ENCODE peak calls at places on chromosomes 7 and 10, in five cellular contexts. Z, X, O, J and Y are unnamed samples.

GRCh38 chr7:129577881-129578462 is 33.5 kb upstream of the NRF1 start:
- DNase-seq in Z (no peak), X (no peak), O (no peak), J (no peak), Y (no peak)

GRCh38 chr10:129305046-129305445 is 162.0 kb upstream of the MGMT start:
- DNase-seq in Z (no peak), X (no peak), O (no peak), J (no peak), Y (no peak)

GRCh38 chr10:58969578-58969977 is 206.9 kb upstream of the PHYHIPL start:
- DNase-seq in Z (no peak), X (no peak), O (no peak), J (no peak), Y (no peak)

GRCh38 chr7:64035388-64035787 is 9.8 kb upstream of the ZNF727 start:
- DNase-seq in Z (no peak), X (no peak), O (no peak), J (no peak), Y (no peak)

GRCh38 chr7:27834179-27834921 is 94.4 kb downstream of the TAX1BP1 start:
- DNase-seq in Z (no peak), X (no peak), O (no peak), J (peak), Y (no peak)

GRCh38 chr10:69816963-69817605 is 15.4 kb downstream of the COL13A1 start:
- DNase-seq in Z (no peak), X (no peak), O (no peak), J (no peak), Y (no peak)

GRCh38 chr7:150974468-150975391 is 3.4 kb downstream of the KCNH2 start:
- DNase-seq in Z (no peak), X (no peak), O (no peak), J (peak), Y (no peak)

GRCh38 chr10:132912685-132913558 is 29.4 kb downstream of the CFAP46 start:
- DNase-seq in Z (peak), X (no peak), O (no peak), J (no peak), Y (no peak)

GRCh38 chr7:7766671-7767070 is 48.3 kb upstream of the RPA3 start:
- DNase-seq in Z (no peak), X (no peak), O (peak), J (no peak), Y (no peak)

GRCh38 chr10:63474488-63474887 is 8.7 kb upstream of the JMJD1C start:
- DNase-seq in Z (no peak), X (no peak), O (no peak), J (no peak), Y (no peak)

GRCh38 chr10:132613566-132614348 is 76.2 kb downstream of the INPP5A start:
- DNase-seq in Z (no peak), X (no peak), O (no peak), J (no peak), Y (no peak)

GRCh38 chr7:18638594-18639452 is 143.3 kb downstream of the HDAC9 start:
- DNase-seq in Z (no peak), X (peak), O (peak), J (no peak), Y (peak)

GRCh38 chr7:6658618-6659345 is 21.7 kb downstream of the ZNF316 start:
- DNase-seq in Z (no peak), X (no peak), O (peak), J (no peak), Y (peak)

DNA sequence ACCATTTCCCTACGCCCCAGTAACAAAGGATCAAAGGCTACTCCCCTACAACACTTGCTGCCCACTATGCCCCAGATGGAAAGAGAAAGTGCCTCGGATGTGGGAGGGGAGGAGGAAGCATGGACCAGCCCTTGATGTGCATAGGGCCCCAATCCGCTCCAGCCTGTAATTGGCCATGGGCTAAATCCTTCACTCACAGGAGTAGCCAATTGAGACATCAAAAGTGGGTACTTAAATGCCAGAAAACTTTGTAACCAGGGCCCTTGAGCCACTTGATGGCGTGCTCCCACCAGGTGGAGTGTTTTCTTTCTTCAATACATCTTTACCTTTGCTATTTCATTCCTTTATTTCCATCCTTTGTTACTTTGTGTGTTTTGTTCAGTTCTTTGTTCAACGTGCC is 500.5 kb upstream of the LRRN3 start:
- DNase-seq in Z (no peak), X (no peak), O (no peak), J (no peak), Y (no peak)
- TF ChIP-seq CTCF in Z (no peak), X (no peak), O (no peak), J (no peak), Y (no peak)

DNA sequence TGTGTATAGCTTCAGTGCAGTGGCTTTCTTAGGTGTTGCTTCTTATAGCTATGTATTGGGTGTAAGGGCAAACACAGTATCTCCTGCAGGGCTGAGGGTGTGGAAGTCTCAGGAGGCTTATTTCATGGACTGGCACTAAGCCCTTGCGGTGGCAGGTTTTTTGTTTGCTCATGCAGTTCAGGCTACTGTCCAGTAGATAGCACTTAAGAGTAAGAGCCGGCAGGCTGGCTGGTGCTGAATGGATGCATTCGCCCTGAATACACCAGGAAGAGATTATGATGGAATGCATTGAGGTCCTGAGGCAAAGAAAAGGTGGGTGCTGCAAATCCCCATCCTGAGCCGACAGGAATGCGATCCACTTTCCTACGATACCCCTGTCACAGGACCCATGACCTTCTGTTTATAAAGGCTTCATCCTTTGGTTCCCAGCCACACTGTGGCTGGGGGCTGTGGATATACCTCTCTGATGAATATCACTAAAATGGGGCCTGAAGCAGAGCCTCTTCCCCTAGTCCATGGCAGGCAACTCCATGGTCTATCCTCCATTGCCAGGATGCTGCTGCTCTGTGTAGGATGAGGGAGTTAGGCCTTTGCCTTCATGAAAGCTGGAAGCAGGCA is 44.9 kb downstream of the ANXA8 start:
- DNase-seq in Z (no peak), X (peak), O (peak), J (no peak), Y (no peak)
- TF ChIP-seq CTCF in Z (no peak), X (peak), O (peak), J (peak), Y (no peak)

GRCh38 chr10:71912431-71912830 is 51.8 kb upstream of the CHST3 start:
- DNase-seq in Z (peak), X (no peak), O (peak), J (no peak), Y (no peak)
- TF ChIP-seq CTCF in Z (no peak), X (no peak), O (peak), J (no peak), Y (no peak)

GRCh38 chr10:8398771-8399170 is 344.3 kb downstream of the GATA3 start:
- DNase-seq in Z (no peak), X (no peak), O (no peak), J (no peak), Y (no peak)
- TF ChIP-seq CTCF in Z (no peak), X (no peak), O (no peak), J (no peak), Y (no peak)

GRCh38 chr7:2131341-2131740 is 101.4 kb downstream of the MAD1L1 start:
- DNase-seq in Z (no peak), X (no peak), O (no peak), J (no peak), Y (no peak)
- TF ChIP-seq CTCF in Z (no peak), X (no peak), O (no peak), J (no peak), Y (no peak)

GRCh38 chr10:79221110-79222051 is 125.9 kb upstream of the PPIF start:
- DNase-seq in Z (peak), X (peak), O (peak), J (peak), Y (no peak)
- TF ChIP-seq CTCF in Z (no peak), X (no peak), O (peak), J (peak), Y (no peak)

DNA sequence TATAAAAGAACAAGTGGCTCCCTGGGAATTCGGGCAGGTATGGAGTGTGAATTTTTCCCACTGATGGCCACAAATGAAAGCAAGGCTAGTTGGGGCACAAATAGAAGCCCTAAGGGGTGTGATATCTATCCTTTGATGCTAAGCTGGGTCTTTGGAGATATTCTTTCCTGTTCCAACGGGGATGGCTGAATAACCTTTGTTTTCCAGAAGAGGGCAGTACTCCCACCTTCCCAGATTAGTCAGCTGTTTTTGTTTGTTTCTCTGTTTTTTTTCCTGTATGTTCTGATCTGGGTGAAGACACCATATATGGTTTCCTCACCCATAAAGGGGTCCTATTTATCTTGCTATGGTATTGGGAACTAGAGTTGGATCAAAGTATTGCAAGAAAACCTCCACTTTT is 947.7 kb upstream of the SORCS1 start:
- DNase-seq in Z (no peak), X (no peak), O (peak), J (no peak), Y (no peak)
- TF ChIP-seq CTCF in Z (no peak), X (no peak), O (peak), J (no peak), Y (no peak)

GRCh38 chr10:112446855-112447691 is at the start of the genes VTI1A and ZDHHC6:
- DNase-seq in Z (peak), X (peak), O (peak), J (peak), Y (peak)
- TF ChIP-seq CTCF in Z (no peak), X (no peak), O (peak), J (peak), Y (no peak)

DNA sequence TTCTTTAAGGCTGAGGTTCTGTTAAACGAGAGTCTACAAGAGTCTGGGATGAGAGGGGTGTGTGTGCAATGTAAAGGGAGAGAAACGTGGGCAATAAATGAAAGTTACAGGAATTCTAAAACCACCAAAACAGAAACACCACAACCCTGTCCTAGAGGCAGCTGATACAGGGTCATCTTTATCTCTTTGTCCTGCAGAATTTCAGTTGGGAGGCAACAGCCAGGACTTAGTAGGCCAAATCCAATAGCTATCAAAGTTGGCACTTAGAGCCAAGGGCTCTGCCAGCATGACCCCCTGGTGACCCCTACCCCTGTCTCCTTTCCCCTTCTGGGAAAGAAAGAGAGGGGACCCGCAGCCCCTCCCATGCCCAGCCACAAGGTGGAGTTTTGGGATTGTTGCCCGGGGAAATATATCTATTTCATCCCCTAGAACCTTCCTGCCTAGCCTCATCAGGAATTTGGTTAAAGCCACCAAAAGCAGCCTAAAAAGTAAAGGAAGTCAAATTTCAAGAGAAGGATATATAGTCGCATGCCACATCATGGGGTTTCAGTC is 85.2 kb downstream of the OSBPL3 start:
- DNase-seq in Z (no peak), X (no peak), O (no peak), J (no peak), Y (no peak)
- TF ChIP-seq CTCF in Z (peak), X (peak), O (peak), J (peak), Y (no peak)

GRCh38 chr7:144786522-144786921 is 49.3 kb downstream of the TPK1 start:
- DNase-seq in Z (no peak), X (no peak), O (peak), J (no peak), Y (no peak)
- TF ChIP-seq CTCF in Z (no peak), X (no peak), O (no peak), J (no peak), Y (peak)